ENCODE peak calls at places on chromosome 18, in five cellular contexts. G, C, U, V and D are unnamed samples.

GRCh38 chr18:21056545-21056944 is 55.1 kb downstream of the ROCK1 start:
- DNase-seq in V (no peak), G (no peak), C (no peak), U (no peak), D (no peak)

GRCh38 chr18:62723666-62724281 is 8.4 kb downstream of the PHLPP1 start:
- DNase-seq in G (no peak), C (no peak), V (no peak), U (no peak), D (no peak)

GRCh38 chr18:35610089-35610488 is 28.5 kb downstream of the GALNT1 start:
- DNase-seq in V (no peak), C (no peak), U (no peak), G (no peak), D (no peak)

GRCh38 chr18:41038071-41038470 is 917.0 kb upstream of the PIK3C3 start:
- DNase-seq in C (no peak), V (no peak), G (no peak), U (no peak), D (no peak)

GRCh38 chr18:6719914-6720692 is 9.4 kb upstream of the ARHGAP28 start:
- DNase-seq in G (no peak), C (no peak), U (no peak), V (no peak), D (no peak)

GRCh38 chr18:34626404-34627137 is 83.5 kb upstream of the DTNA start:
- DNase-seq in U (no peak), C (peak), G (no peak), V (no peak), D (no peak)

GRCh38 chr18:457120-457519 is 43.4 kb downstream of the COLEC12 start:
- DNase-seq in G (peak), C (peak), V (peak), U (no peak), D (peak)

GRCh38 chr18:12580630-12581342 is 77.1 kb downstream of the SPIRE1 start:
- DNase-seq in C (no peak), U (no peak), G (no peak), V (no peak), D (no peak)

GRCh38 chr18:70490008-70490933 is 201.4 kb downstream of the SOCS6 start:
- DNase-seq in V (no peak), U (peak), G (no peak), C (no peak), D (peak)

GRCh38 chr18:72460210-72460680 is 83.9 kb downstream of the CBLN2 start:
- DNase-seq in U (no peak), C (no peak), G (no peak), V (no peak), D (peak)

GRCh38 chr18:33579147-33579867 is 1.3 kb downstream of the ASXL3 start:
- DNase-seq in G (no peak), V (no peak), U (no peak), C (no peak), D (no peak)

GRCh38 chr18:76457475-76457874 is 37.6 kb downstream of the ZNF516 start:
- DNase-seq in V (no peak), G (peak), C (peak), U (no peak), D (no peak)

GRCh38 chr18:78751664-78752063 is 228.0 kb upstream of the SALL3 start:
- DNase-seq in G (peak), V (no peak), C (no peak), U (no peak), D (no peak)

GRCh38 chr18:72843743-72844142 is 24.0 kb downstream of the NETO1 start:
- DNase-seq in C (no peak), U (no peak), G (no peak), V (no peak), D (no peak)

GRCh38 chr18:54284967-54285785 is 15.9 kb downstream of the POLI start:
- DNase-seq in G (no peak), U (no peak), C (peak), V (peak), D (peak)

GRCh38 chr18:12579775-12580174 is 78.1 kb downstream of the SPIRE1 start:
- DNase-seq in V (no peak), U (no peak), C (no peak), G (no peak), D (no peak)

GRCh38 chr18:75201273-75201898 is 7.6 kb downstream of the PTGR3 start:
- DNase-seq in U (no peak), C (peak), V (no peak), G (no peak), D (no peak)

GRCh38 chr18:4293337-4293736 is 161.8 kb downstream of the DLGAP1 start:
- DNase-seq in U (no peak), V (no peak), C (no peak), G (no peak), D (no peak)

GRCh38 chr18:28794459-28795245 is 617.7 kb upstream of the CDH2 start:
- DNase-seq in G (no peak), C (no peak), U (no peak), V (no peak), D (peak)

GRCh38 chr18:7886436-7886835 is 319.3 kb downstream of the PTPRM start:
- DNase-seq in G (no peak), C (no peak), U (no peak), V (no peak), D (no peak)

GRCh38 chr18:38688402-38688801 is 1122.8 kb upstream of the CELF4 start:
- DNase-seq in V (no peak), C (no peak), G (no peak), U (no peak), D (no peak)

GRCh38 chr18:37720706-37721105 is 155.1 kb upstream of the CELF4 start:
- DNase-seq in V (no peak), G (no peak), U (no peak), C (no peak), D (no peak)

GRCh38 chr18:37180086-37180485 is 351.2 kb downstream of the KIAA1328 start:
- DNase-seq in C (no peak), G (no peak), U (no peak), V (no peak), D (no peak)

GRCh38 chr18:46051731-46052461 is 20.2 kb downstream of the PSTPIP2 start:
- DNase-seq in V (no peak), C (peak), U (no peak), G (no peak), D (no peak)

GRCh38 chr18:76437011-76437410 is 58.0 kb downstream of the ZNF516 start:
- DNase-seq in C (no peak), U (no peak), G (no peak), V (peak), D (no peak)

GRCh38 chr18:5515007-5515744 is 28.6 kb downstream of the EPB41L3 start:
- DNase-seq in V (no peak), G (no peak), C (no peak), U (no peak), D (no peak)

GRCh38 chr18:76480913-76481312 is 14.1 kb downstream of the ZNF516 start:
- DNase-seq in G (peak), V (no peak), U (no peak), C (no peak), D (no peak)

GRCh38 chr18:37403788-37404187 is 161.8 kb downstream of the CELF4 start:
- DNase-seq in C (no peak), V (no peak), G (no peak), U (no peak), D (no peak)

GRCh38 chr18:23369231-23369630 is 83.9 kb upstream of the RIOK3 start:
- DNase-seq in V (no peak), C (no peak), G (no peak), U (no peak), D (no peak)

GRCh38 chr18:5122270-5122669 is 74.8 kb downstream of the AKAIN1 start:
- DNase-seq in V (no peak), U (no peak), C (no peak), G (no peak), D (no peak)

GRCh38 chr18:66211693-66212195 is 392.1 kb downstream of the CDH19 start:
- DNase-seq in U (no peak), V (no peak), C (no peak), G (no peak), D (no peak)

GRCh38 chr18:34128436-34128835 is 96.3 kb downstream of the NOL4 start:
- DNase-seq in U (no peak), V (no peak), G (no peak), C (no peak), D (no peak)

GRCh38 chr18:68660355-68661183 is 54.3 kb downstream of the TMX3 start:
- DNase-seq in G (no peak), U (peak), C (no peak), V (no peak), D (peak)

GRCh38 chr18:80137137-80137536 is 28.1 kb downstream of the ADNP2 start:
- DNase-seq in V (no peak), C (no peak), U (no peak), G (no peak), D (no peak)

GRCh38 chr18:75132471-75132870 is 76.5 kb downstream of the PTGR3 start:
- DNase-seq in U (no peak), G (peak), V (no peak), C (no peak), D (no peak)

GRCh38 chr18:29459986-29460385 is 1283.1 kb upstream of the CDH2 start:
- DNase-seq in V (no peak), U (no peak), G (no peak), C (no peak), D (no peak)

GRCh38 chr18:62206593-62206992 is 19.5 kb downstream of the RELCH start:
- DNase-seq in U (peak), V (no peak), C (no peak), G (no peak), D (no peak)

GRCh38 chr18:29078272-29078671 is 901.3 kb upstream of the CDH2 start:
- DNase-seq in V (no peak), G (no peak), C (no peak), U (no peak), D (no peak)

GRCh38 chr18:3246636-3247242 is 862 bp upstream of the MYL12A start:
- DNase-seq in U (peak), V (peak), C (peak), G (peak), D (no peak)

DNA sequence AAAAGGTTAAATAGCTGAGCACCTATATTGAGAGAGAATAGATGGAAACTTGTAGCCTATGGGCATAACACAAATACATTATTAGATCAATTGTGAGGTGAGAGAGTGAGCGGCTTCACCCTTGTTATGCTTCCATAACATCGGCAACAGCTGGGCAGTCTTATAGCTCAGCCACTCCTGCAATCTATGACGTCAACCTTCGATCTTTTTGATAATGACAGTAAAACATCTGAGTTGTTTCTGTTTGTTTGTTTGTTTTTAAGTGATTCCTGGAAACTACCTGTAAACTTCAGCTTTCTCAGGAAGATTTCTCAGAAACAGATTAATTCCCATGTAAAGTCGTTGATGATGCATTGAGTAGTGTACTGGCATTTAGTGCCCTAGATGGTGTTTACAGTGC is 90.0 kb downstream of the DSEL start:
- DNase-seq in G (no peak), U (no peak), C (no peak), V (no peak), D (no peak)
- TF ChIP-seq CTCF in G (no peak), U (no peak), C (no peak), V (no peak), D (no peak)

GRCh38 chr18:44735071-44735470 is 54.4 kb downstream of the SETBP1 start:
- DNase-seq in U (no peak), V (no peak), C (no peak), G (no peak), D (no peak)

GRCh38 chr18:44733754-44734465 is 53.2 kb downstream of the SETBP1 start:
- DNase-seq in G (no peak), U (no peak), V (no peak), C (no peak), D (no peak)

GRCh38 chr18:44731866-44732555 is 51.3 kb downstream of the SETBP1 start:
- DNase-seq in C (no peak), G (no peak), U (no peak), V (no peak), D (no peak)

GRCh38 chr18:44732604-44733003 is 51.9 kb downstream of the SETBP1 start:
- DNase-seq in C (peak), G (no peak), U (no peak), V (no peak), D (no peak)

GRCh38 chr18:44733069-44733753 is 52.5 kb downstream of the SETBP1 start:
- DNase-seq in C (peak), V (no peak), U (no peak), G (no peak), D (peak)
- H3K4me3 ChIP-seq in C (no peak), V (no peak), U (no peak), G (no peak), D (no peak)

DNA sequence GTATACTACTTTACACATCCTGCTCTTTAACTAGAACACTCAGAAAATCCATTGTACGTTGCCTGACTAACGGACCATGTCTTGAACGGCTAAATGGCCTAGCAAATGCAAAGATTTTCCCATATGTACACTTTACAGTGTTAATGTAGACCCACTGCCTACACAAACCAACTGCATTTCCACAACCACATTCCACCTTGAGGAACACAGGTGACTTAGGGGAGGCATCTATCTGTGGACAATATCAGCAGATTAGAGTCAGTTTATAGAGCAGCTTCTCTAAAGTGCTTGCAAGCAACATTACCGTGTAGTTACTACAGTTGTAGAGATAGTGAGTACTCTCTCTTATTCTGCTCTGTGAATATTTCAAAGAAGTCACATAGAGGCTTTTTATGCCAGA is 139.6 kb downstream of the TCF4 start:
- DNase-seq in C (no peak), G (no peak), U (no peak), V (no peak), D (no peak)
- TF ChIP-seq CTCF in C (no peak), G (no peak), U (no peak), V (no peak), D (no peak)

GRCh38 chr18:59691046-59691395 is 6.2 kb downstream of the CCBE1 start:
- DNase-seq in V (no peak), C (no peak), U (no peak), G (no peak), D (no peak)
- H3K4me3 ChIP-seq in V (no peak), C (no peak), U (no peak), G (no peak), D (no peak)

GRCh38 chr18:49756135-49756534 is 57.2 kb downstream of the ACAA2 start:
- DNase-seq in V (no peak), U (no peak), C (no peak), G (no peak), D (no peak)

GRCh38 chr18:49757513-49758262 is 55.6 kb downstream of the ACAA2 start:
- DNase-seq in U (peak), C (no peak), G (no peak), V (no peak), D (no peak)

GRCh38 chr18:49755489-49755888 is 57.8 kb downstream of the ACAA2 start:
- DNase-seq in V (no peak), G (no peak), C (no peak), U (no peak), D (no peak)

GRCh38 chr18:49758263-49758610 is 55.1 kb downstream of the ACAA2 start:
- DNase-seq in U (no peak), G (no peak), C (no peak), V (no peak), D (no peak)

DNA sequence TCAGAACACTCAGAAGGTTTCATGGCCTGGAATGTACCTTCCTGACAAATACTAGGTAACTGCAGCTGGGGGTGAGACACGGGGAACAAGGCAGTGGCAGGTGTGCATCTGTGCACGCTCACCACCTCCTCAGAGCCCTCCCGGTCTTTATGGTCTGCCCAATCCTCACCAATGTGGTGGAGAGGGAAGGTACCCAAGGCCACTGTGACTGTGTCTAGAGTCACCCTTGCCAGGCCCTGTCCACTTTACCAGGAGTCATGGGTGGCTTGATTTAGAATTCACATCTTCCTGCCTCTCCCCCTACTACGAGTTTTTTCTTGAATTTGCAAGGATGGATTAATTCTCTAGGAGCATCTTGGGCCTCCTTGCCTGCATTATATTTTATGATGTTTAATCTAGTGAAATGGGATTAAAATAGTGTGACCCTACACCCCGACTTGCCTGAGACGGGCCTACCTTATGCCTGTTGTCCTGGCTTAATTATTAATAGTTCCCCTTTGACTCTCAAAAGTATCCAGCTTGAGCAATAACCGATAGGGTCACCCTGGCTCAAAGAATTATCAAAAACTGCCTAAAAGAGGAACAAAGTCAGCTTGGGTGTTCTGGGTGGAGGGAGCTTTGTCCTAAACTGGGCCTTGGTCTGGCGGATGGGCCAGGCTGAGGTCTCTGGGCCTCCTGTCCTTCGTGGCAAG is 56.5 kb downstream of the ACAA2 start:
- DNase-seq in C (no peak), V (no peak), U (no peak), G (no peak), D (no peak)
- TF ChIP-seq CTCF in C (no peak), V (no peak), U (no peak), G (no peak), D (no peak)

DNA sequence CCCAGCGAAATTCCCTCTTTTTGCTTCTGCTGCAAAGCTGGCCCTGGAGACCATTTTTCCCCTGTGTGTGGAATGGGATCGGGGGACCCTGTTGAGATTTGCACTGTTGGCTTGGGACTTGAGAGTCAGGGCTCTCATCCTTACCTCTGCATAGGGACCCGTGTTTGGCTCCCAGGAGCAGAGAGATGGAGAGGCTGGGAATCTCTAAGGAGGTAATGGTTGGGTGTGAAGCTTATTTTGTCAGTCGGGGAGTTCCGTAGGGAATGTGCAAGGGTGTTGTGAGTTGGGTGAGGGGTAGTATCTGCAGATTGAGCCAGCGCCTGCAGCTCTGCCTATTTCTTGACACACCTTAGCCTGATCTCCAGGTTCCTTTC is 4.5 kb downstream of the GATA6 start:
- DNase-seq in G (no peak), V (no peak), U (no peak), C (no peak), D (no peak)
- H3K4me3 ChIP-seq in G (peak), V (peak), U (no peak), C (no peak), D (peak)

GRCh38 chr18:49566985-49567384 is 5.1 kb downstream of the LIPG start:
- DNase-seq in C (no peak), V (no peak), U (no peak), G (no peak), D (no peak)
- TF ChIP-seq CTCF in C (no peak), V (no peak), U (no peak), G (no peak), D (no peak)

GRCh38 chr18:58263055-58263732 is 219.2 kb downstream of the NEDD4L start:
- DNase-seq in V (no peak), C (no peak), G (no peak), U (no peak), D (no peak)
- H3K4me3 ChIP-seq in V (no peak), C (peak), G (no peak), U (no peak), D (no peak)